ENCODE peak calls at places on chromosomes 12 and 14, in four cellular contexts. S, U, V and O are unnamed samples.

GRCh38 chr12:110199360-110200123 is 75.4 kb downstream of the IFT81 start:
- DNase-seq in S (peak), V (no peak), U (peak), O (no peak)

GRCh38 chr12:75784591-75784990 is 247.0 kb downstream of the PHLDA1 start:
- DNase-seq in U (peak), V (no peak), S (no peak), O (no peak)

GRCh38 chr14:55707365-55707804 is 127.4 kb downstream of the KTN1 start:
- DNase-seq in V (no peak), S (peak), U (peak), O (no peak)

GRCh38 chr14:103628221-103628683 is 759 bp upstream of the KLC1 start:
- DNase-seq in S (peak), U (peak), V (peak), O (peak)

GRCh38 chr12:31783996-31784645 is 55.3 kb upstream of the AMN1 start:
- DNase-seq in U (no peak), S (no peak), V (no peak), O (no peak)

GRCh38 chr12:87827638-87828264 is 201.4 kb downstream of the C12orf50 start:
- DNase-seq in S (peak), V (no peak), U (no peak), O (no peak)

GRCh38 chr14:24952851-24953666 is 96.9 kb downstream of the STXBP6 start:
- DNase-seq in S (no peak), U (no peak), V (peak), O (peak)

GRCh38 chr12:127280393-127281275 is 986.3 kb upstream of the TMEM132C start:
- DNase-seq in U (no peak), S (peak), V (peak), O (peak)

GRCh38 chr12:79098530-79098929 is 234.0 kb downstream of the SYT1 start:
- DNase-seq in V (no peak), U (no peak), S (no peak), O (no peak)

GRCh38 chr12:66115083-66115600 is 15.4 kb downstream of the LLPH start:
- DNase-seq in V (no peak), S (no peak), U (no peak), O (no peak)

GRCh38 chr14:105473033-105473676 is 1.5 kb upstream of the CRIP2 start:
- DNase-seq in V (no peak), U (no peak), S (no peak), O (no peak)

GRCh38 chr14:52380294-52380693 is 66.2 kb downstream of the PTGER2 start:
- DNase-seq in S (peak), V (no peak), U (no peak), O (no peak)

GRCh38 chr12:49503674-49504180 is 35.1 kb upstream of the KCNH3 start:
- DNase-seq in V (no peak), U (no peak), S (peak), O (no peak)

GRCh38 chr14:56087824-56088571 is 30.2 kb upstream of the PELI2 start:
- DNase-seq in S (no peak), V (no peak), U (no peak), O (no peak)

GRCh38 chr14:68692216-68692615 is 100.7 kb downstream of the ZFP36L1 start:
- DNase-seq in S (no peak), U (no peak), V (no peak), O (no peak)

GRCh38 chr14:98227000-98227726 is 1044.8 kb downstream of the BCL11B start:
- DNase-seq in U (no peak), S (no peak), V (no peak), O (no peak)

GRCh38 chr12:92556141-92556540 is 146.6 kb upstream of the PLEKHG7 start:
- DNase-seq in V (no peak), U (no peak), S (no peak), O (no peak)

GRCh38 chr12:57208116-57208945 is 8.3 kb upstream of the NXPH4 start:
- DNase-seq in U (no peak), V (no peak), S (no peak), O (no peak)

GRCh38 chr12:110917467-110917866 is 2.9 kb downstream of the MYL2 start:
- DNase-seq in U (no peak), V (no peak), S (peak), O (no peak)

GRCh38 chr14:61461808-61462275 is 140.5 kb downstream of the PRKCH start:
- DNase-seq in S (peak), V (no peak), U (peak), O (peak)

GRCh38 chr12:124569375-124570148 is 2.1 kb upstream of the NCOR2 start:
- DNase-seq in S (no peak), U (no peak), V (no peak), O (no peak)

GRCh38 chr14:54787263-54787662 is 115.4 kb downstream of the GCH1 start:
- DNase-seq in U (peak), S (no peak), V (no peak), O (no peak)

GRCh38 chr14:104215706-104216334 is 77.4 kb downstream of the KIF26A start:
- DNase-seq in V (no peak), S (no peak), U (no peak), O (no peak)

GRCh38 chr12:110330544-110330943 is 49.5 kb downstream of the ATP2A2 start:
- DNase-seq in U (peak), V (no peak), S (no peak), O (no peak)

GRCh38 chr12:44847888-44848770 is 28.0 kb downstream of the NELL2 start:
- DNase-seq in S (no peak), V (no peak), U (no peak), O (no peak)

DNA sequence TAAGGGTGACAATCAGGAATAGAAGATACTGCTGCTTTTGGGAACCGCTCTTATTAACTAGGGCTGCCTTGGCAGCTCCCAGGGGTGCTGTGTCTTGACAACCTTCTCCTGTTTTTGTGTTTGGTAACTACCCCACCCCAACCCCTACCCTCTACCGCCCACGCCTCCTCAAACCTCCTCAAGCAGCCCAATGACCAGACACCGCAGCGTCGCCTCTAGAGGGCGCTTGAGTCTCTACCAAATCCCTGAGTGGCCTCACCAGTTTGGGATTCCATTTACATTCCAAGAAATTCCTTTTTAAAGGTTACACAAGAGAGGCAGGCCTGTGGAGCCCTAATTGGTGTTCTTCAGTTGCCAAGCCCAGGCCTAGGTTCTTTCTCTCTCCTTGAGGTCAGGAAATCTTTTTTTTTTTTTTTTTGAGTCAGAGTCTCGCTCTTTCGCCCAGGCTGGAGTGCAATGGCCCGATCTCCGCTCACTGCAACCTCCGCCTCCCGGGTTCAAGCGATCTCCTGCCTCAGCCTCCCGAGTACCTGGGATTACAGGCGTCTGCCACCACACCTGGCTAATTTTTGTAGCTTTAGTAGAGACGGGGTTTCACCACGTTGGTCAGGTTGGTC is 72.4 kb upstream of the USP44 start:
- DNase-seq in U (peak), V (peak), S (peak), O (peak)
- TF ChIP-seq MAX in U (no peak), V (no peak), S (no peak), O (no peak)

GRCh38 chr12:118034429-118035193 is 18.1 kb downstream of the RFC5 start:
- DNase-seq in V (peak), S (no peak), U (peak), O (no peak)
- TF ChIP-seq MAX in V (no peak), S (peak), U (no peak), O (no peak)

GRCh38 chr14:67317822-67318221 is 41.8 kb downstream of the ATP6V1D start:
- DNase-seq in V (no peak), S (no peak), U (no peak), O (no peak)

GRCh38 chr14:67313153-67313552 is 46.5 kb downstream of the ATP6V1D start:
- DNase-seq in U (no peak), V (no peak), S (no peak), O (no peak)

GRCh38 chr14:67319142-67319541 is 40.5 kb downstream of the ATP6V1D start:
- DNase-seq in S (no peak), U (no peak), V (no peak), O (no peak)
- TF ChIP-seq MAX in S (no peak), U (no peak), V (no peak), O (no peak)

GRCh38 chr14:101556131-101556530 is 5.2 kb upstream of the DIO3 start:
- DNase-seq in V (no peak), S (no peak), U (no peak), O (no peak)

GRCh38 chr14:101554991-101555668 is 6.2 kb upstream of the DIO3 start:
- DNase-seq in U (no peak), S (no peak), V (no peak), O (no peak)

GRCh38 chr14:101557811-101558738 is 3.2 kb upstream of the DIO3 start:
- DNase-seq in V (peak), U (no peak), S (no peak), O (peak)

GRCh38 chr14:101557321-101557695 is 4.0 kb upstream of the DIO3 start:
- DNase-seq in S (no peak), V (no peak), U (no peak), O (no peak)

DNA sequence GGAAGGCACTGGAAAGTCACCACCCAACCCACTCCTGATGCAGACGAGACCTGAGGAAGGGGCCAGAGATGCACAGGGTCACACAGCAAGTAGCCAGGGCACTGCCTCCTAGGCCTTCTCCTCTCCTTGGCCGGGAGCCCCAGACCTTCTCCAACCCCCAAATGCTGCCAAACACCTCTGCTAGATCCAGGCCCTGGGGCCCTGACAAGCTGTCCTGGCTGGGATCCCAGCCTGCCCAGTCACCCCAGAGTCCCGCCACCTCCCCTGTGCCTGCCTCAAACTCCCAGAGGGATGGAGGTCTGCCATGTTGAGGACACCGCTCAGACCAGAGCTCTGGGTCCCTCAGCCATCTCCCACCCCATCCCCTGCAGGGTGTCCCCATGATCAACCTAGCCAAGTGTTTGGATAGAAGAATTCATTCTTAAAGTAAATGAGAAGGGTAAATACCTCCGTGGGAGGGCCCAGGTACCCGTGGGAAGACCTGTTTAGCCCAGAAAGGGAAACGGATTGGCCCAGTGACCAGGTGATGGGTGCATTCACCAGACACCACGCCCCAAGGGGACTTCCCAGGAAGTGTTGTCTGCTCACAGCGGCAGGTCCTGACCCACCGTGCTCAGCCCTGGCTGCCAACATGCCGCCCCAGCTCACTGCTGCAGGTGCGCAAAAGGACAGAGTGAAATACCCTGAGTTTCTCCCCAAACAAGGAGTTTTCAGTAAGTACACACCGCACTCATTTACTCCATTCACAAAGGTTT is 4.6 kb upstream of the DIO3 start:
- DNase-seq in U (no peak), V (no peak), S (no peak), O (no peak)
- TF ChIP-seq MAX in U (no peak), V (no peak), S (no peak), O (no peak)

GRCh38 chr12:59316938-59317337 is 278.9 kb upstream of the SLC16A7 start:
- DNase-seq in V (no peak), S (no peak), U (no peak), O (no peak)

GRCh38 chr12:59320112-59320511 is 275.7 kb upstream of the SLC16A7 start:
- DNase-seq in S (no peak), V (no peak), U (no peak), O (no peak)

GRCh38 chr12:59318940-59319339 is 276.9 kb upstream of the SLC16A7 start:
- DNase-seq in V (no peak), U (no peak), S (no peak), O (no peak)

GRCh38 chr12:59314209-59314608 is 281.6 kb upstream of the SLC16A7 start:
- DNase-seq in V (no peak), U (no peak), S (no peak), O (no peak)

GRCh38 chr12:59317598-59317997 is 278.2 kb upstream of the SLC16A7 start:
- DNase-seq in V (peak), S (no peak), U (no peak), O (no peak)
- TF ChIP-seq MAX in V (no peak), S (no peak), U (no peak), O (no peak)

DNA sequence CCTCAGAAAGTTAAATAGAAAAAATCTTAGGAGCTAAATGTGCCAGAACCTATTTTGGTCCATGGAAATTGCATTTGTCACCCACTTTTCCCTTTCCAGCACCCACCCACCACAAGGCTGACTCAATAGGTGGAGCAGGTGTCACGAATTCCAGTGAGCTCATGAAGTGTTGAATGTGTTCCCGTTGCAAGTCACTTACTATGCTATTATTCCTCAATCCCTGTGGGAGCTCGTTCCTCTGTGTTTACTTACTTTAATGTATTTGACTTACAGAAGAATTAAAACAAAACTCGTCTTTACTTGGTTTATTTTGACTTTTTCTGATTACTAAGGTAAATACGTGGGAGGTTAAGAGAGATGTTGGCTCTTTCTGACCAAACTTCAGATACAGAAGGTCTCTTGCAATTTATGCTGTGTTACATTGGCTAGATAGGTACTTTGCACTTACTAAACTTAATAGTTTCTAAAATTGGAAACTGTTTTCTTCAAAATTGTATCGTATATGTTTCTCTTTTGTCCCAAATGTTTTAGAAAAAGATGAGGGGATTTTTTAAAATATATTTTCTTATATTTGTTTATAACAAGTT is 269.4 kb upstream of the NOVA1 start:
- DNase-seq in V (no peak), U (no peak), S (no peak), O (no peak)
- TF ChIP-seq MAX in V (no peak), U (no peak), S (no peak), O (no peak)